ENCODE peak calls at places on chromosome 3, in six cellular contexts. One of them, this sample, is unnamed.
A peak's percentile ranks its signal among the peaks of the same experiment; 100 is the strongest.

GRCh38 chr3:46664971-46665762 is 28.3 kb downstream of the ALS2CL start:
- DNase-seq in GM23248: no peak
- DNase-seq in neural progenitor cell: no peak
- DNase-seq in SK-N-SH: peak; percentile 4
- DNase-seq in neuronal stem cell: no peak
- DNase-seq in PC-3: no peak
- DNase-seq in this sample: no peak

GRCh38 chr3:38725726-38726410 is 76.4 kb upstream of the SCN5A start:
- DNase-seq in GM23248: peak; percentile 59
- DNase-seq in neural progenitor cell: no peak
- DNase-seq in SK-N-SH: peak; percentile 27
- DNase-seq in neuronal stem cell: no peak
- DNase-seq in PC-3: no peak
- DNase-seq in this sample: peak; percentile 7

GRCh38 chr3:14422016-14422963 is 19.9 kb downstream of the SLC6A6 start:
- DNase-seq in GM23248: no peak
- DNase-seq in neural progenitor cell: no peak
- DNase-seq in SK-N-SH: no peak
- DNase-seq in neuronal stem cell: no peak
- DNase-seq in PC-3: no peak
- DNase-seq in this sample: no peak

GRCh38 chr3:71694358-71694999 is 30.7 kb downstream of the EIF4E3 start:
- DNase-seq in GM23248: peak; percentile 78
- DNase-seq in neural progenitor cell: no peak
- DNase-seq in SK-N-SH: no peak
- DNase-seq in neuronal stem cell: no peak
- DNase-seq in PC-3: peak; percentile 18
- DNase-seq in this sample: peak; percentile 6

GRCh38 chr3:38650248-38650940 is 907 bp upstream of the SCN5A start:
- DNase-seq in GM23248: peak; percentile 5
- DNase-seq in neural progenitor cell: no peak
- DNase-seq in SK-N-SH: peak; percentile 10
- DNase-seq in neuronal stem cell: no peak
- DNase-seq in PC-3: no peak
- DNase-seq in this sample: no peak

GRCh38 chr3:74916696-74917095 is 302.2 kb upstream of the CNTN3 start:
- DNase-seq in GM23248: no peak
- DNase-seq in neural progenitor cell: no peak
- DNase-seq in SK-N-SH: no peak
- DNase-seq in neuronal stem cell: no peak
- DNase-seq in PC-3: no peak
- DNase-seq in this sample: no peak

GRCh38 chr3:130992344-130992743 is 34.3 kb downstream of the ASTE1 start:
- DNase-seq in GM23248: no peak
- DNase-seq in neural progenitor cell: no peak
- DNase-seq in SK-N-SH: no peak
- DNase-seq in neuronal stem cell: no peak
- DNase-seq in PC-3: no peak
- DNase-seq in this sample: no peak

GRCh38 chr3:57062119-57062631 is 1.7 kb downstream of the SPATA12 start:
- DNase-seq in GM23248: no peak
- DNase-seq in neural progenitor cell: peak; percentile 22
- DNase-seq in SK-N-SH: no peak
- DNase-seq in neuronal stem cell: no peak
- DNase-seq in PC-3: no peak
- DNase-seq in this sample: peak; percentile 33

GRCh38 chr3:112649478-112649735 is 8.5 kb upstream of the CCDC80 start:
- DNase-seq in GM23248: peak; percentile 94
- DNase-seq in neural progenitor cell: no peak
- DNase-seq in SK-N-SH: no peak
- DNase-seq in neuronal stem cell: no peak
- DNase-seq in PC-3: peak; percentile 7
- DNase-seq in this sample: no peak

GRCh38 chr3:85298032-85298431 is 339.2 kb downstream of the CADM2 start:
- DNase-seq in GM23248: no peak
- DNase-seq in neural progenitor cell: no peak
- DNase-seq in SK-N-SH: no peak
- DNase-seq in neuronal stem cell: no peak
- DNase-seq in PC-3: peak; percentile 6
- DNase-seq in this sample: no peak

GRCh38 chr3:50605901-50606326 is 5.7 kb downstream of the CISH start:
- DNase-seq in GM23248: no peak
- DNase-seq in neural progenitor cell: no peak
- DNase-seq in SK-N-SH: no peak
- DNase-seq in neuronal stem cell: no peak
- DNase-seq in PC-3: no peak
- DNase-seq in this sample: no peak

GRCh38 chr3:194494951-194495374 is 8.2 kb upstream of the ATP13A3 start:
- DNase-seq in GM23248: no peak
- DNase-seq in neural progenitor cell: no peak
- DNase-seq in SK-N-SH: no peak
- DNase-seq in neuronal stem cell: no peak
- DNase-seq in PC-3: no peak
- DNase-seq in this sample: no peak

GRCh38 chr3:141000027-141000663 is 51.0 kb upstream of the SPSB4 start:
- DNase-seq in GM23248: peak; percentile 73
- DNase-seq in neural progenitor cell: peak; percentile 81
- DNase-seq in SK-N-SH: peak; percentile 60
- DNase-seq in neuronal stem cell: peak; percentile 48
- DNase-seq in PC-3: peak; percentile 53
- DNase-seq in this sample: peak; percentile 88

GRCh38 chr3:16148783-16149182 is 25.7 kb upstream of the GALNT15 start:
- DNase-seq in GM23248: peak; percentile 95
- DNase-seq in neural progenitor cell: no peak
- DNase-seq in SK-N-SH: no peak
- DNase-seq in neuronal stem cell: no peak
- DNase-seq in PC-3: no peak
- DNase-seq in this sample: no peak

GRCh38 chr3:190541560-190541959 is 27.7 kb downstream of the IL1RAP start:
- DNase-seq in GM23248: no peak
- DNase-seq in neural progenitor cell: no peak
- DNase-seq in SK-N-SH: no peak
- DNase-seq in neuronal stem cell: no peak
- DNase-seq in PC-3: no peak
- DNase-seq in this sample: no peak

GRCh38 chr3:138118863-138119766 is 3.7 kb upstream of the DZIP1L start:
- DNase-seq in GM23248: peak; percentile 81
- DNase-seq in neural progenitor cell: peak; percentile 77
- DNase-seq in SK-N-SH: peak; percentile 73
- DNase-seq in neuronal stem cell: peak; percentile 67
- DNase-seq in PC-3: peak; percentile 84
- DNase-seq in this sample: peak; percentile 91

GRCh38 chr3:127767126-127767525 is 55.2 kb downstream of the MGLL start:
- DNase-seq in GM23248: no peak
- DNase-seq in neural progenitor cell: no peak
- DNase-seq in SK-N-SH: no peak
- DNase-seq in neuronal stem cell: no peak
- DNase-seq in PC-3: no peak
- DNase-seq in this sample: no peak

GRCh38 chr3:188037965-188038581 is 115.9 kb upstream of the LPP start:
- DNase-seq in GM23248: peak; percentile 47
- DNase-seq in neural progenitor cell: no peak
- DNase-seq in SK-N-SH: no peak
- DNase-seq in neuronal stem cell: no peak
- DNase-seq in PC-3: peak; percentile 48
- DNase-seq in this sample: no peak

GRCh38 chr3:171261487-171261886 is 198.7 kb downstream of the TNIK start:
- DNase-seq in GM23248: no peak
- DNase-seq in neural progenitor cell: no peak
- DNase-seq in SK-N-SH: no peak
- DNase-seq in neuronal stem cell: no peak
- DNase-seq in PC-3: peak; percentile 78
- DNase-seq in this sample: no peak

GRCh38 chr3:52119056-52119455 is 35.2 kb downstream of the POC1A start:
- DNase-seq in GM23248: no peak
- DNase-seq in neural progenitor cell: no peak
- DNase-seq in SK-N-SH: no peak
- DNase-seq in neuronal stem cell: no peak
- DNase-seq in PC-3: no peak
- DNase-seq in this sample: peak; percentile 86

GRCh38 chr3:4906107-4906621 is 73.1 kb upstream of the BHLHE40 start:
- DNase-seq in GM23248: peak; percentile 56
- DNase-seq in neural progenitor cell: peak; percentile 41
- DNase-seq in SK-N-SH: peak; percentile 47
- DNase-seq in neuronal stem cell: no peak
- DNase-seq in PC-3: peak; percentile 90
- DNase-seq in this sample: peak; percentile 55

GRCh38 chr3:156209631-156210336 is 89.4 kb downstream of the KCNAB1 start:
- DNase-seq in GM23248: no peak
- DNase-seq in neural progenitor cell: no peak
- DNase-seq in SK-N-SH: no peak
- DNase-seq in neuronal stem cell: no peak
- DNase-seq in PC-3: no peak
- DNase-seq in this sample: no peak

GRCh38 chr3:17823039-17823438 is 80.6 kb upstream of the TBC1D5 start:
- DNase-seq in GM23248: no peak
- DNase-seq in neural progenitor cell: no peak
- DNase-seq in SK-N-SH: no peak
- DNase-seq in neuronal stem cell: no peak
- DNase-seq in PC-3: no peak
- DNase-seq in this sample: no peak

GRCh38 chr3:196189608-196190347 is 21.4 kb downstream of the ZDHHC19 start:
- DNase-seq in GM23248: no peak
- DNase-seq in neural progenitor cell: no peak
- DNase-seq in SK-N-SH: peak; percentile 4
- DNase-seq in neuronal stem cell: no peak
- DNase-seq in PC-3: no peak
- DNase-seq in this sample: no peak

GRCh38 chr3:43748179-43748578 is 57.4 kb downstream of the ABHD5 start:
- DNase-seq in GM23248: peak; percentile 78
- DNase-seq in neural progenitor cell: no peak
- DNase-seq in SK-N-SH: no peak
- DNase-seq in neuronal stem cell: no peak
- DNase-seq in PC-3: peak; percentile 52
- DNase-seq in this sample: no peak

GRCh38 chr3:48634661-48635221 is 520 bp downstream of the SLC26A6 start:
- DNase-seq in GM23248: peak; percentile 77
- DNase-seq in neural progenitor cell: peak; percentile 67
- DNase-seq in SK-N-SH: peak; percentile 83
- DNase-seq in neuronal stem cell: peak; percentile 38
- DNase-seq in PC-3: peak; percentile 53
- DNase-seq in this sample: peak; percentile 83

GRCh38 chr3:170357176-170357919 is at the start of gene SKIL:
- DNase-seq in GM23248: peak; percentile 99
- DNase-seq in neural progenitor cell: peak; percentile 98
- DNase-seq in SK-N-SH: peak; percentile 92
- DNase-seq in neuronal stem cell: peak; percentile 93
- DNase-seq in PC-3: peak; percentile 94
- DNase-seq in this sample: peak; percentile 97

GRCh38 chr3:31919528-31919927 is 61.5 kb downstream of the OSBPL10 start:
- DNase-seq in GM23248: no peak
- DNase-seq in neural progenitor cell: no peak
- DNase-seq in SK-N-SH: no peak
- DNase-seq in neuronal stem cell: no peak
- DNase-seq in PC-3: no peak
- DNase-seq in this sample: peak; percentile 46

GRCh38 chr3:31921833-31922232 is 59.2 kb downstream of the OSBPL10 start:
- DNase-seq in GM23248: no peak
- DNase-seq in neural progenitor cell: no peak
- DNase-seq in SK-N-SH: no peak
- DNase-seq in neuronal stem cell: no peak
- DNase-seq in PC-3: no peak
- DNase-seq in this sample: no peak

GRCh38 chr3:31918179-31919165 is 62.6 kb downstream of the OSBPL10 start:
- DNase-seq in GM23248: peak; percentile 19
- DNase-seq in neural progenitor cell: no peak
- DNase-seq in SK-N-SH: no peak
- DNase-seq in neuronal stem cell: no peak
- DNase-seq in PC-3: no peak
- DNase-seq in this sample: peak; percentile 70

GRCh38 chr3:31920310-31920709 is 60.8 kb downstream of the OSBPL10 start:
- DNase-seq in GM23248: no peak
- DNase-seq in neural progenitor cell: no peak
- DNase-seq in SK-N-SH: no peak
- DNase-seq in neuronal stem cell: no peak
- DNase-seq in PC-3: no peak
- DNase-seq in this sample: no peak

GRCh38 chr3:31917303-31917903 is 63.7 kb downstream of the OSBPL10 start:
- DNase-seq in GM23248: no peak
- DNase-seq in neural progenitor cell: no peak
- DNase-seq in SK-N-SH: no peak
- DNase-seq in neuronal stem cell: no peak
- DNase-seq in PC-3: no peak
- DNase-seq in this sample: peak; percentile 72
- H3K9ac ChIP-seq in GM23248: no peak overlapping the region
- H3K9ac ChIP-seq in neural progenitor cell: no peak overlapping the region
- H3K9ac ChIP-seq in SK-N-SH: no peak overlapping the region
- H3K9ac ChIP-seq in neuronal stem cell: no peak overlapping the region
- H3K9ac ChIP-seq in PC-3: no peak overlapping the region
- H3K9ac ChIP-seq in this sample: no peak overlapping the region

GRCh38 chr3:99843590-99844260 is 26.1 kb downstream of the CMSS1 start:
- DNase-seq in GM23248: peak; percentile 45
- DNase-seq in neural progenitor cell: no peak
- DNase-seq in SK-N-SH: no peak
- DNase-seq in neuronal stem cell: no peak
- DNase-seq in PC-3: no peak
- DNase-seq in this sample: no peak
- H3K9ac ChIP-seq in GM23248: peak overlapping the region; percentile 33
- H3K9ac ChIP-seq in neural progenitor cell: no peak overlapping the region
- H3K9ac ChIP-seq in SK-N-SH: no peak overlapping the region
- H3K9ac ChIP-seq in neuronal stem cell: no peak overlapping the region
- H3K9ac ChIP-seq in PC-3: no peak overlapping the region
- H3K9ac ChIP-seq in this sample: no peak overlapping the region

GRCh38 chr3:7781395-7781794 is 720.2 kb upstream of the LMCD1 start:
- DNase-seq in GM23248: no peak
- DNase-seq in neural progenitor cell: no peak
- DNase-seq in SK-N-SH: no peak
- DNase-seq in neuronal stem cell: no peak
- DNase-seq in PC-3: no peak
- DNase-seq in this sample: no peak

GRCh38 chr3:7779331-7779730 is 722.3 kb upstream of the LMCD1 start:
- DNase-seq in GM23248: peak; percentile 32
- DNase-seq in neural progenitor cell: no peak
- DNase-seq in SK-N-SH: no peak
- DNase-seq in neuronal stem cell: no peak
- DNase-seq in PC-3: no peak
- DNase-seq in this sample: peak; percentile 55
- H3K9ac ChIP-seq in GM23248: no peak overlapping the region
- H3K9ac ChIP-seq in neural progenitor cell: no peak overlapping the region
- H3K9ac ChIP-seq in SK-N-SH: no peak overlapping the region
- H3K9ac ChIP-seq in neuronal stem cell: no peak overlapping the region
- H3K9ac ChIP-seq in PC-3: no peak overlapping the region
- H3K9ac ChIP-seq in this sample: no peak overlapping the region

GRCh38 chr3:134311693-134312071 is 61.0 kb upstream of the RYK start:
- DNase-seq in GM23248: no peak
- DNase-seq in neural progenitor cell: no peak
- DNase-seq in SK-N-SH: no peak
- DNase-seq in neuronal stem cell: no peak
- DNase-seq in PC-3: no peak
- DNase-seq in this sample: no peak
- H3K9ac ChIP-seq in GM23248: peak overlapping the region; percentile 26
- H3K9ac ChIP-seq in neural progenitor cell: no peak overlapping the region
- H3K9ac ChIP-seq in SK-N-SH: peak overlapping the region; percentile 40
- H3K9ac ChIP-seq in neuronal stem cell: no peak overlapping the region
- H3K9ac ChIP-seq in PC-3: no peak overlapping the region
- H3K9ac ChIP-seq in this sample: no peak overlapping the region

This sample was measured in mesendoderm.